ENCODE peak calls at places on chromosomes 7 and 10, in four cellular contexts. One of them, this sample, is unnamed.

GRCh38 chr10:84329094-84329611 is 764 bp downstream of the CCSER2 start:
- DNase-seq in AG20443: peak
- DNase-seq in T-helper 1 cell: peak
- DNase-seq in non-pigmented ciliary epithelial cell: no peak
- DNase-seq in this sample: no peak

GRCh38 chr7:44273681-44274622 is 51.4 kb downstream of the CAMK2B start:
- DNase-seq in AG20443: no peak
- DNase-seq in T-helper 1 cell: no peak
- DNase-seq in non-pigmented ciliary epithelial cell: no peak
- DNase-seq in this sample: no peak

GRCh38 chr10:22992075-22992474 is 64.2 kb downstream of the ARMC3 start:
- DNase-seq in T-helper 1 cell: no peak
- DNase-seq in non-pigmented ciliary epithelial cell: no peak
- DNase-seq in AG20443: no peak
- DNase-seq in this sample: no peak

GRCh38 chr10:127151981-127152699 is 44.3 kb downstream of the INSYN2A start:
- DNase-seq in AG20443: no peak
- DNase-seq in T-helper 1 cell: no peak
- DNase-seq in non-pigmented ciliary epithelial cell: no peak
- DNase-seq in this sample: no peak

GRCh38 chr10:104478380-104478779 is 124.7 kb downstream of the CFAP58 start:
- DNase-seq in AG20443: no peak
- DNase-seq in non-pigmented ciliary epithelial cell: no peak
- DNase-seq in T-helper 1 cell: no peak
- DNase-seq in this sample: no peak

GRCh38 chr10:63083904-63084689 is 49.0 kb upstream of the NRBF2 start:
- DNase-seq in AG20443: peak
- DNase-seq in T-helper 1 cell: no peak
- DNase-seq in non-pigmented ciliary epithelial cell: peak
- DNase-seq in this sample: peak

GRCh38 chr7:108805808-108806397 is 236.2 kb downstream of the DNAJB9 start:
- DNase-seq in T-helper 1 cell: no peak
- DNase-seq in non-pigmented ciliary epithelial cell: no peak
- DNase-seq in AG20443: no peak
- DNase-seq in this sample: no peak

GRCh38 chr7:2824678-2825461 is 19.2 kb downstream of the GNA12 start:
- DNase-seq in AG20443: no peak
- DNase-seq in T-helper 1 cell: no peak
- DNase-seq in non-pigmented ciliary epithelial cell: no peak
- DNase-seq in this sample: no peak

GRCh38 chr10:119761106-119761505 is 35.3 kb downstream of the INPP5F start:
- DNase-seq in T-helper 1 cell: no peak
- DNase-seq in AG20443: peak
- DNase-seq in non-pigmented ciliary epithelial cell: peak
- DNase-seq in this sample: no peak

GRCh38 chr10:5976689-5977470 is 463 bp downstream of the IL15RA start:
- DNase-seq in T-helper 1 cell: no peak
- DNase-seq in AG20443: peak
- DNase-seq in non-pigmented ciliary epithelial cell: no peak
- DNase-seq in this sample: no peak

GRCh38 chr10:117090831-117091230 is 47.2 kb downstream of the VAX1 start:
- DNase-seq in non-pigmented ciliary epithelial cell: no peak
- DNase-seq in T-helper 1 cell: no peak
- DNase-seq in AG20443: no peak
- DNase-seq in this sample: no peak

GRCh38 chr7:130733866-130734524 is at the start of gene KLF14:
- DNase-seq in T-helper 1 cell: peak
- DNase-seq in AG20443: peak
- DNase-seq in non-pigmented ciliary epithelial cell: no peak
- DNase-seq in this sample: no peak

GRCh38 chr7:108570146-108570755 is 577 bp downstream of the DNAJB9 start:
- DNase-seq in non-pigmented ciliary epithelial cell: no peak
- DNase-seq in T-helper 1 cell: peak
- DNase-seq in AG20443: peak
- DNase-seq in this sample: no peak

GRCh38 chr7:34083440-34083839 is 178.1 kb downstream of the BMPER start:
- DNase-seq in T-helper 1 cell: no peak
- DNase-seq in AG20443: no peak
- DNase-seq in non-pigmented ciliary epithelial cell: no peak
- DNase-seq in this sample: no peak

GRCh38 chr10:78337646-78338391 is 304.2 kb downstream of the RPS24 start:
- DNase-seq in non-pigmented ciliary epithelial cell: no peak
- DNase-seq in AG20443: peak
- DNase-seq in T-helper 1 cell: no peak
- DNase-seq in this sample: no peak

GRCh38 chr7:41107938-41108448 is 594.9 kb downstream of the INHBA start:
- DNase-seq in non-pigmented ciliary epithelial cell: no peak
- DNase-seq in AG20443: no peak
- DNase-seq in T-helper 1 cell: no peak
- DNase-seq in this sample: no peak

GRCh38 chr7:135602304-135602703 is 44.6 kb downstream of the NUP205 start:
- DNase-seq in non-pigmented ciliary epithelial cell: no peak
- DNase-seq in T-helper 1 cell: no peak
- DNase-seq in AG20443: peak
- DNase-seq in this sample: no peak

GRCh38 chr10:124386186-124387077 is 32.3 kb downstream of the OAT start:
- DNase-seq in non-pigmented ciliary epithelial cell: no peak
- DNase-seq in AG20443: no peak
- DNase-seq in T-helper 1 cell: no peak
- DNase-seq in this sample: no peak

GRCh38 chr10:114033566-114033965 is 10.1 kb upstream of the ADRB1 start:
- DNase-seq in non-pigmented ciliary epithelial cell: no peak
- DNase-seq in T-helper 1 cell: no peak
- DNase-seq in AG20443: no peak
- DNase-seq in this sample: no peak

GRCh38 chr10:112202561-112203241 is 19.1 kb upstream of the GPAM start:
- DNase-seq in non-pigmented ciliary epithelial cell: peak
- DNase-seq in T-helper 1 cell: no peak
- DNase-seq in AG20443: peak
- DNase-seq in this sample: no peak

GRCh38 chr10:17453377-17454091 is 861 bp downstream of the ST8SIA6 start:
- DNase-seq in AG20443: peak
- DNase-seq in non-pigmented ciliary epithelial cell: no peak
- DNase-seq in T-helper 1 cell: peak
- DNase-seq in this sample: no peak

GRCh38 chr10:127550861-127551260 is 1.8 kb downstream of the NPS start:
- DNase-seq in AG20443: no peak
- DNase-seq in T-helper 1 cell: no peak
- DNase-seq in non-pigmented ciliary epithelial cell: no peak
- DNase-seq in this sample: no peak

GRCh38 chr7:106503626-106504025 is 157.3 kb downstream of the CCDC71L start:
- DNase-seq in non-pigmented ciliary epithelial cell: no peak
- DNase-seq in AG20443: no peak
- DNase-seq in T-helper 1 cell: no peak
- DNase-seq in this sample: no peak

GRCh38 chr10:120005408-120006280 is 113.1 kb downstream of the SEC23IP start:
- DNase-seq in AG20443: no peak
- DNase-seq in non-pigmented ciliary epithelial cell: no peak
- DNase-seq in T-helper 1 cell: no peak
- DNase-seq in this sample: no peak

GRCh38 chr10:36446873-36447272 is 678.5 kb upstream of the ANKRD30A start:
- DNase-seq in T-helper 1 cell: no peak
- DNase-seq in non-pigmented ciliary epithelial cell: no peak
- DNase-seq in AG20443: no peak
- DNase-seq in this sample: no peak

GRCh38 chr7:18927134-18927533 is 190.3 kb downstream of the TWIST1 start:
- DNase-seq in T-helper 1 cell: no peak
- DNase-seq in AG20443: peak
- DNase-seq in non-pigmented ciliary epithelial cell: peak
- DNase-seq in this sample: no peak

GRCh38 chr7:27064169-27064568 is 31.6 kb downstream of the HOXA1 start:
- DNase-seq in AG20443: peak
- DNase-seq in non-pigmented ciliary epithelial cell: no peak
- DNase-seq in T-helper 1 cell: no peak
- DNase-seq in this sample: no peak

GRCh38 chr7:4168041-4168440 is 514.1 kb upstream of the FOXK1 start:
- DNase-seq in non-pigmented ciliary epithelial cell: no peak
- DNase-seq in T-helper 1 cell: no peak
- DNase-seq in AG20443: no peak
- DNase-seq in this sample: no peak

GRCh38 chr7:134693256-134693655 is 46.6 kb downstream of the BPGM start:
- DNase-seq in AG20443: peak
- DNase-seq in T-helper 1 cell: no peak
- DNase-seq in non-pigmented ciliary epithelial cell: peak
- DNase-seq in this sample: peak

GRCh38 chr7:148058092-148058491 is 532.5 kb upstream of the C7orf33 start:
- DNase-seq in non-pigmented ciliary epithelial cell: no peak
- DNase-seq in T-helper 1 cell: no peak
- DNase-seq in AG20443: no peak
- DNase-seq in this sample: no peak

GRCh38 chr7:46972205-46972604 is 609.7 kb downstream of the TNS3 start:
- DNase-seq in T-helper 1 cell: no peak
- DNase-seq in AG20443: peak
- DNase-seq in non-pigmented ciliary epithelial cell: peak
- DNase-seq in this sample: peak

GRCh38 chr7:8357536-8357935 is 75.9 kb upstream of the NXPH1 start:
- DNase-seq in T-helper 1 cell: no peak
- DNase-seq in AG20443: no peak
- DNase-seq in non-pigmented ciliary epithelial cell: no peak
- DNase-seq in this sample: no peak

GRCh38 chr10:97974108-97974507 is 56.3 kb downstream of the CRTAC1 start:
- DNase-seq in T-helper 1 cell: no peak
- DNase-seq in non-pigmented ciliary epithelial cell: no peak
- DNase-seq in AG20443: no peak
- DNase-seq in this sample: no peak

GRCh38 chr10:72340510-72340895 is 14.2 kb downstream of the DNAJB12 start:
- DNase-seq in AG20443: peak
- DNase-seq in T-helper 1 cell: peak
- DNase-seq in non-pigmented ciliary epithelial cell: no peak
- DNase-seq in this sample: no peak

This sample was measured in smooth muscle cell of the brain vasculature.